ENCODE peak calls at places on chromosomes 13 and 19, in seven cellular contexts. C is IMR-90, B is neuronal stem cell, F is mesendoderm, L is H1, X is mesenchymal stem cell, Z is trophoblast cell. J is an unnamed sample.
A peak's percentile ranks its signal among the peaks of the same experiment; 100 is the strongest.

GRCh38 chr19:34172661-34173144 is 399 bp downstream of the LSM14A start:
- DNase-seq in C (no peak), X (no peak), F (no peak), B (no peak), L (no peak), Z (no peak), J (no peak)

GRCh38 chr19:48868196-48868886 is at the start of gene PLEKHA4:
- DNase-seq in B (no peak), F (no peak), L (peak; percentile 58), Z (no peak), C (peak; percentile 49), X (peak; percentile 81), J (peak; percentile 57)

GRCh38 chr13:62473190-62473943 is 1057.7 kb upstream of the PCDH20 start:
- DNase-seq in F (peak; percentile 38), B (no peak), Z (no peak), X (no peak), L (no peak), C (no peak), J (no peak)

GRCh38 chr13:34698953-34699352 is 243.1 kb upstream of the NBEA start:
- DNase-seq in X (no peak), B (no peak), L (no peak), C (no peak), Z (no peak), F (no peak), J (no peak)

GRCh38 chr13:59865398-59865797 is 298.3 kb downstream of the DIAPH3 start:
- DNase-seq in F (no peak), Z (no peak), X (peak; percentile 6), B (no peak), L (no peak), C (peak; percentile 5), J (no peak)

GRCh38 chr13:32117696-32118095 is 86.1 kb downstream of the FRY start:
- DNase-seq in C (peak; percentile 8), L (no peak), X (no peak), B (no peak), Z (no peak), F (no peak), J (no peak)

GRCh38 chr13:49652691-49653305 is 24.5 kb downstream of the ARL11 start:
- DNase-seq in F (peak; percentile 82), L (peak; percentile 52), C (peak; percentile 10), Z (peak; percentile 14), X (peak; percentile 54), B (peak; percentile 36), J (peak; percentile 70)

GRCh38 chr13:112852808-112853207 is 116.2 kb upstream of the MCF2L start:
- DNase-seq in C (no peak), X (no peak), Z (no peak), L (no peak), F (no peak), B (no peak), J (no peak)

GRCh38 chr19:9865732-9866627 is 30.9 kb downstream of the PIN1 start:
- DNase-seq in X (no peak), L (no peak), F (no peak), C (no peak), Z (no peak), B (no peak), J (no peak)

GRCh38 chr19:41589371-41589770 is 13.4 kb downstream of the CEACAM21 start:
- DNase-seq in C (no peak), X (no peak), Z (no peak), B (no peak), F (no peak), L (no peak), J (no peak)

GRCh38 chr13:62040806-62041205 is 625.2 kb upstream of the PCDH20 start:
- DNase-seq in L (no peak), C (no peak), F (no peak), B (no peak), X (no peak), Z (no peak), J (no peak)

GRCh38 chr13:25345555-25345954 is 26.2 kb upstream of the ATP8A2 start:
- DNase-seq in F (peak; percentile 6), Z (no peak), C (no peak), B (no peak), L (no peak), X (no peak), J (no peak)

GRCh38 chr13:28568286-28568685 is 73.4 kb upstream of the FLT1 start:
- DNase-seq in Z (peak; percentile 58), C (peak; percentile 62), L (no peak), F (no peak), B (no peak), X (peak; percentile 66), J (no peak)

GRCh38 chr19:3545669-3546034 is 6.7 kb downstream of the TEKTIP1 start:
- DNase-seq in L (no peak), Z (no peak), B (no peak), X (no peak), C (no peak), F (no peak), J (no peak)

GRCh38 chr19:30082168-30082567 is 140.1 kb downstream of the URI1 start:
- DNase-seq in B (no peak), C (no peak), L (no peak), F (no peak), X (no peak), Z (no peak), J (no peak)

GRCh38 chr19:35851213-35852028 is 883 bp downstream of the NPHS1 start:
- DNase-seq in X (no peak), C (no peak), F (peak; percentile 63), L (peak; percentile 89), B (no peak), Z (no peak), J (peak; percentile 84)

GRCh38 chr19:40286674-40287421 is 1.7 kb upstream of the AKT2 start:
- DNase-seq in C (no peak), X (no peak), Z (no peak), B (no peak), F (no peak), L (no peak), J (no peak)

GRCh38 chr19:45069056-45069455 is 7.2 kb downstream of the ZNF296 start:
- DNase-seq in F (peak; percentile 71), X (peak; percentile 17), B (no peak), L (no peak), Z (no peak), C (no peak), J (peak; percentile 84)

DNA sequence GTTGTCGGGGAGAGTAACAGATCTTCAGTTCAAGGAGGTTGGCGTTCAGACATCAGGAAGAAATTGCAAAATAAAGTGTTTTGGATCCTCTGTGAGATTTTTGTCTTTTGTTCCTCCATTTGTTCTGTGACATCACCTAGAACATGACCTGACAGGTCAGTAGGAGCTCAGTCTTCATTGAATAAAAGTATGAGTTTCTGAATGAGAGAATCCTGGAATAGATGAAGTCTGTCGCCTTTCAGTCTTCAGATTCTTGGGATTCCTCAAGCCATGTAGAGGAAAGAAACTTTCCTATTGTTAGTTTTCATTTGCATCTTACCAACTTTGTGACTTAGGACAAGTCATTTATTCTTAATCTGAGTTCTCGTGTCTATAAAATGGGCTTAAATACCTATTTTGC is 14.4 kb downstream of the ARHGAP35 start:
- DNase-seq in B (no peak), F (peak; percentile 87), C (no peak), X (no peak), L (no peak), Z (no peak), J (no peak)
- H2AK5ac ChIP-seq in B (no peak overlapping the region), F (no peak overlapping the region), C (no peak overlapping the region), X (no peak overlapping the region), L (no peak overlapping the region), Z (no peak overlapping the region), J (no peak overlapping the region)

DNA sequence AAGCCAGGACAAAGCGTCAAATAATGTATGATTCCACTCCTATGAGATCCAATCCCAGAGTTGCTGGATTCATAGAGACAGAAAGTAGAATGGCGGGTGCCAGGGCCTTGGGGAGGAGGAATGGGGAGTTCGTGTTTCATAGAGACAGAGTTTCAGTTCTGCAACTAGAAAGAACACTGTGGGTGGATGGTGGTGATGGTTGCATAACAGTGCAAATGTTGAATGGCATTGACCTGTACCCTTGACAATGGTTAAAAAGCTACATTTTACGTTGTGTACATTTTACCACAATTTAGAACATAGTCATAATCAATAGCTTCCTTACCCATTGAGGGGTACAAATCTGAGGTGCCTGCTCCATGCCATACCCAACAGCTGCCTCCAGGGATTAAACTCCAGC is 33.4 kb downstream of the MBD3L2B start:
- DNase-seq in Z (no peak), C (no peak), X (no peak), F (no peak), B (no peak), L (no peak), J (no peak)
- H2AK5ac ChIP-seq in Z (no peak overlapping the region), C (no peak overlapping the region), X (no peak overlapping the region), F (no peak overlapping the region), B (no peak overlapping the region), L (no peak overlapping the region), J (no peak overlapping the region)

GRCh38 chr13:40600145-40600751 is 66.2 kb downstream of the FOXO1 start:
- DNase-seq in X (no peak), C (no peak), Z (no peak), L (no peak), B (no peak), F (no peak), J (no peak)

GRCh38 chr13:40608308-40608707 is 58.1 kb downstream of the FOXO1 start:
- DNase-seq in Z (no peak), X (no peak), B (no peak), C (no peak), L (no peak), F (no peak), J (no peak)

GRCh38 chr13:40605573-40605972 is 60.9 kb downstream of the FOXO1 start:
- DNase-seq in L (no peak), B (no peak), X (no peak), C (no peak), F (no peak), Z (no peak), J (no peak)

GRCh38 chr13:40599722-40600121 is 66.7 kb downstream of the FOXO1 start:
- DNase-seq in Z (no peak), L (no peak), F (no peak), B (no peak), X (no peak), C (no peak), J (no peak)

GRCh38 chr13:40604135-40604534 is 62.3 kb downstream of the FOXO1 start:
- DNase-seq in B (no peak), L (no peak), X (no peak), Z (no peak), F (no peak), C (no peak), J (no peak)
- H2AK5ac ChIP-seq in B (no peak overlapping the region), L (no peak overlapping the region), X (no peak overlapping the region), Z (no peak overlapping the region), F (no peak overlapping the region), C (no peak overlapping the region), J (no peak overlapping the region)

GRCh38 chr13:91580749-91581148 is 182.3 kb downstream of the GPC5 start:
- DNase-seq in L (no peak), Z (no peak), X (no peak), F (no peak), B (no peak), C (no peak), J (no peak)

GRCh38 chr13:91574756-91575155 is 176.3 kb downstream of the GPC5 start:
- DNase-seq in L (no peak), B (no peak), F (no peak), Z (no peak), C (peak; percentile 33), X (peak; percentile 18), J (no peak)

GRCh38 chr13:91576590-91576989 is 178.2 kb downstream of the GPC5 start:
- DNase-seq in F (peak; percentile 72), Z (no peak), L (peak; percentile 63), B (no peak), C (no peak), X (no peak), J (peak; percentile 58)

DNA sequence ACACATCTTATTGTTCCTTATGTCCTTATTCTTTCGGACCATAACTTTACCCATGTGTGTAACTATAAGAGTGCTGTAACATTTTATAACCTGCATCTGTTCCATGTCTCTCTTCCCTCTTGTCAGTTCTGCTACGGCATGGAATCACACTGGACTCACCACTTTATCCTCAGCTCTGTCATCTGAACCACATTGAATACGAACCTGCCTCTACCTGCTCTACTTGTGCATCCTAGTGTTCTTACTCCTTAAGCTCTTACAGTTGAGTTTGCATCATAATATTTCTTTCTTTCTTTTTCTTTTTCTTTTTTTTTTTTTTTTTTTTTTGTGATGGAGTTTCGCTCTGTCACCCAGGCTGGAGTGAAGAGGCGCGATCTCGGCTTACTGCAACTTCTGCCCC is 180.9 kb downstream of the GPC5 start:
- DNase-seq in Z (no peak), F (no peak), C (no peak), L (no peak), X (no peak), B (no peak), J (no peak)
- H2AK5ac ChIP-seq in Z (no peak overlapping the region), F (no peak overlapping the region), C (no peak overlapping the region), L (no peak overlapping the region), X (no peak overlapping the region), B (no peak overlapping the region), J (no peak overlapping the region)